ENCODE peak calls at places on chromosomes 2 and 18, in five cellular contexts. Q, S, U, G and T are unnamed samples.

GRCh38 chr2:88590998-88591613 is 36.2 kb downstream of the EIF2AK3 start:
- DNase-seq in Q (peak; percentile 40), S (peak; percentile 62), U (peak; percentile 10), G (peak; percentile 65), T (peak; percentile 34)

GRCh38 chr2:221124542-221125235 is 447.4 kb downstream of the EPHA4 start:
- DNase-seq in Q (no peak), S (no peak), U (no peak), G (peak; percentile 16), T (no peak)

GRCh38 chr2:151071382-151071781 is 190.3 kb downstream of the RBM43 start:
- DNase-seq in Q (peak; percentile 6), S (no peak), U (no peak), G (peak; percentile 44), T (no peak)

GRCh38 chr2:238640486-238640885 is 207.4 kb upstream of the TWIST2 start:
- DNase-seq in Q (no peak), S (no peak), U (no peak), G (no peak), T (no peak)

GRCh38 chr18:13530879-13531387 is 195.4 kb downstream of the FAM210A start:
- DNase-seq in Q (peak; percentile 14), S (peak; percentile 3), U (no peak), G (peak; percentile 30), T (no peak)

GRCh38 chr18:44474067-44474411 is 206.6 kb upstream of the SETBP1 start:
- DNase-seq in Q (no peak), S (no peak), U (no peak), G (no peak), T (no peak)

GRCh38 chr2:237895544-237896506 is 36.4 kb downstream of the RAMP1 start:
- DNase-seq in Q (no peak), S (no peak), U (no peak), G (no peak), T (no peak)

GRCh38 chr2:74959106-74959751 is 786 bp downstream of the POLE4 start:
- DNase-seq in Q (no peak), S (no peak), U (no peak), G (no peak), T (no peak)

GRCh38 chr2:206615417-206616089 is 26.7 kb upstream of the FAM237A start:
- DNase-seq in Q (no peak), S (no peak), U (no peak), G (no peak), T (no peak)

GRCh38 chr2:224937887-224938286 is 104.4 kb downstream of the DOCK10 start:
- DNase-seq in Q (no peak), S (no peak), U (no peak), G (no peak), T (no peak)

GRCh38 chr2:239114119-239114581 is 266.3 kb downstream of the TWIST2 start:
- DNase-seq in Q (no peak), S (no peak), U (no peak), G (peak; percentile 6), T (no peak)

GRCh38 chr18:55592572-55592971 is 4.6 kb upstream of the TCF4 start:
- DNase-seq in Q (no peak), S (no peak), U (no peak), G (no peak), T (no peak)

GRCh38 chr2:199818001-199818400 is 33.0 kb downstream of the FTCDNL1 start:
- DNase-seq in Q (no peak), S (no peak), U (no peak), G (no peak), T (no peak)

GRCh38 chr2:224843141-224843540 is 127.0 kb upstream of the CCDC195 start:
- DNase-seq in Q (no peak), S (no peak), U (no peak), G (peak; percentile 34), T (no peak)

GRCh38 chr18:23033079-23033478 is 100.0 kb downstream of the RBBP8 start:
- DNase-seq in Q (no peak), S (no peak), U (no peak), G (no peak), T (no peak)

GRCh38 chr2:241315879-241316700 is at the start of gene SEPTIN2:
- DNase-seq in Q (peak; percentile 67), S (peak; percentile 40), U (no peak), G (no peak), T (peak; percentile 89)

GRCh38 chr2:24970483-24971299 is 1.1 kb downstream of the DNAJC27 start:
- DNase-seq in Q (no peak), S (no peak), U (no peak), G (peak; percentile 37), T (no peak)

GRCh38 chr18:8948011-8948410 is 154.5 kb upstream of the NDUFV2 start:
- DNase-seq in Q (no peak), S (no peak), U (no peak), G (no peak), T (no peak)

GRCh38 chr2:43905388-43905803 is 66.6 kb downstream of the ABCG8 start:
- DNase-seq in Q (no peak), S (no peak), U (no peak), G (no peak), T (no peak)

GRCh38 chr18:27750014-27750413 is 426.9 kb downstream of the CDH2 start:
- DNase-seq in Q (peak; percentile 58), S (peak; percentile 17), U (no peak), G (peak; percentile 85), T (peak; percentile 49)

GRCh38 chr2:216370961-216371633 is 1.2 kb downstream of the MARCHF4 start:
- DNase-seq in Q (peak; percentile 31), S (no peak), U (no peak), G (peak; percentile 34), T (no peak)